ENCODE peak calls at places on chromosomes 11 and 22, in seven cellular contexts. H, V, A, I, O, R and C are unnamed samples.

GRCh38 chr11:59616396-59616982 is 915 bp upstream of the OSBP start:
- DNase-seq in I (no peak), R (peak; percentile 97), V (no peak), H (no peak), O (no peak), A (no peak), C (peak; percentile 91)

GRCh38 chr11:59510917-59511589 is at the start of gene OR4D9:
- DNase-seq in I (peak; percentile 3), R (no peak), A (no peak), V (no peak), O (no peak), H (no peak), C (no peak)

GRCh38 chr11:10680956-10681487 is 12.5 kb downstream of the IRAG1 start:
- DNase-seq in H (no peak), A (no peak), V (no peak), I (no peak), R (no peak), O (no peak), C (no peak)

GRCh38 chr11:114359342-114359741 is 41.0 kb downstream of the C11orf71 start:
- DNase-seq in A (no peak), R (no peak), V (no peak), I (no peak), H (no peak), O (no peak), C (no peak)

GRCh38 chr11:83625336-83625735 is 339.2 kb upstream of the CCDC90B start:
- DNase-seq in O (no peak), H (no peak), R (no peak), I (no peak), V (no peak), A (no peak), C (no peak)

GRCh38 chr11:94676769-94677168 is 91.4 kb upstream of the AMOTL1 start:
- DNase-seq in V (no peak), O (no peak), H (no peak), A (no peak), R (no peak), I (no peak), C (no peak)

GRCh38 chr11:1302041-1302460 is 7.4 kb downstream of the TOLLIP start:
- DNase-seq in A (no peak), I (no peak), V (peak; percentile 29), O (no peak), R (no peak), H (no peak), C (no peak)

GRCh38 chr22:27919943-27920755 is 1.1 kb upstream of the PITPNB start:
- DNase-seq in O (peak; percentile 48), I (peak; percentile 20), H (peak; percentile 65), A (no peak), V (peak; percentile 79), R (no peak), C (no peak)

GRCh38 chr11:90630176-90630575 is 407.3 kb upstream of the CHORDC1 start:
- DNase-seq in V (no peak), I (no peak), R (no peak), H (no peak), A (no peak), O (no peak), C (no peak)

GRCh38 chr11:17479284-17480214 is 2.9 kb upstream of the ABCC8 start:
- DNase-seq in A (peak; percentile 74), O (peak; percentile 80), V (peak; percentile 94), R (no peak), I (peak; percentile 65), H (peak; percentile 10), C (peak; percentile 72)

GRCh38 chr11:3954448-3955298 is 99.2 kb downstream of the STIM1 start:
- DNase-seq in O (no peak), H (peak; percentile 43), I (no peak), V (no peak), A (no peak), R (no peak), C (no peak)

GRCh38 chr11:84310261-84310660 is 1024.1 kb upstream of the CCDC90B start:
- DNase-seq in O (no peak), R (no peak), I (no peak), H (no peak), A (no peak), V (no peak), C (no peak)

GRCh38 chr11:67270256-67271211 is 4.3 kb downstream of the GRK2 start:
- DNase-seq in H (no peak), V (peak; percentile 85), O (peak; percentile 45), R (peak; percentile 49), I (peak; percentile 67), A (peak; percentile 59), C (peak; percentile 18)

GRCh38 chr22:36373258-36373579 is 14.5 kb downstream of the MYH9 start:
- DNase-seq in O (no peak), R (no peak), A (no peak), H (no peak), I (no peak), V (peak; percentile 63), C (no peak)

GRCh38 chr11:113705871-113706654 is at the start of gene TMPRSS5:
- DNase-seq in A (no peak), O (no peak), V (no peak), I (no peak), R (no peak), H (no peak), C (no peak)

GRCh38 chr11:134361661-134362060 is 29.9 kb downstream of the GLB1L2 start:
- DNase-seq in V (peak; percentile 43), O (no peak), I (peak; percentile 62), R (peak; percentile 90), H (no peak), A (no peak), C (no peak)

GRCh38 chr22:29992341-29993275 is 87.7 kb upstream of the HORMAD2 start:
- DNase-seq in H (peak; percentile 30), R (no peak), A (no peak), O (no peak), I (no peak), V (no peak), C (no peak)

GRCh38 chr11:46338988-46339666 is 8.1 kb upstream of the DGKZ start:
- DNase-seq in A (peak; percentile 83), H (no peak), O (peak; percentile 50), V (peak; percentile 91), I (no peak), R (no peak), C (peak; percentile 51)

GRCh38 chr22:35900483-35901168 is 128.0 kb downstream of the RBFOX2 start:
- DNase-seq in V (peak; percentile 68), O (no peak), A (no peak), I (no peak), R (no peak), H (peak; percentile 57), C (no peak)

GRCh38 chr22:36846949-36847348 is 13.9 kb upstream of the NCF4 start:
- DNase-seq in I (no peak), A (no peak), H (no peak), O (no peak), V (no peak), R (no peak), C (no peak)

GRCh38 chr11:133720951-133721350 is 124.4 kb downstream of the SPATA19 start:
- DNase-seq in H (no peak), I (no peak), V (no peak), R (no peak), A (no peak), O (no peak), C (no peak)

GRCh38 chr11:36288442-36289225 is 590 bp downstream of the COMMD9 start:
- DNase-seq in H (no peak), O (no peak), I (no peak), A (no peak), R (no peak), V (peak; percentile 42), C (no peak)

GRCh38 chr11:19027829-19028595 is 32.5 kb downstream of the MRGPRX2 start:
- DNase-seq in A (no peak), I (no peak), R (no peak), O (no peak), V (no peak), H (peak; percentile 88), C (no peak)

GRCh38 chr11:103585401-103585800 is 451.0 kb upstream of the DDI1 start:
- DNase-seq in O (no peak), R (no peak), V (no peak), A (no peak), I (no peak), H (no peak), C (no peak)

GRCh38 chr22:49360746-49361145 is 466.9 kb downstream of the BRD1 start:
- DNase-seq in I (no peak), A (no peak), V (no peak), O (no peak), R (no peak), H (no peak), C (no peak)
- TF ChIP-seq CTCF in I (no peak), A (no peak), V (no peak), O (no peak), R (no peak), H (no peak), C (no peak)

GRCh38 chr11:73333173-73333572 is 25.1 kb downstream of the ARHGEF17 start:
- DNase-seq in O (no peak), I (no peak), A (no peak), V (no peak), R (no peak), H (no peak), C (no peak)

GRCh38 chr11:73331138-73331916 is 23.3 kb downstream of the ARHGEF17 start:
- DNase-seq in I (peak; percentile 60), O (peak; percentile 85), H (no peak), A (peak; percentile 88), R (no peak), V (peak; percentile 92), C (peak; percentile 52)

GRCh38 chr11:73327812-73328364 is 19.8 kb downstream of the ARHGEF17 start:
- DNase-seq in H (no peak), V (no peak), R (no peak), A (peak; percentile 9), O (no peak), I (no peak), C (no peak)

GRCh38 chr11:73333626-73334199 is 25.6 kb downstream of the ARHGEF17 start:
- DNase-seq in O (no peak), A (no peak), V (no peak), R (no peak), I (no peak), H (no peak), C (no peak)

DNA sequence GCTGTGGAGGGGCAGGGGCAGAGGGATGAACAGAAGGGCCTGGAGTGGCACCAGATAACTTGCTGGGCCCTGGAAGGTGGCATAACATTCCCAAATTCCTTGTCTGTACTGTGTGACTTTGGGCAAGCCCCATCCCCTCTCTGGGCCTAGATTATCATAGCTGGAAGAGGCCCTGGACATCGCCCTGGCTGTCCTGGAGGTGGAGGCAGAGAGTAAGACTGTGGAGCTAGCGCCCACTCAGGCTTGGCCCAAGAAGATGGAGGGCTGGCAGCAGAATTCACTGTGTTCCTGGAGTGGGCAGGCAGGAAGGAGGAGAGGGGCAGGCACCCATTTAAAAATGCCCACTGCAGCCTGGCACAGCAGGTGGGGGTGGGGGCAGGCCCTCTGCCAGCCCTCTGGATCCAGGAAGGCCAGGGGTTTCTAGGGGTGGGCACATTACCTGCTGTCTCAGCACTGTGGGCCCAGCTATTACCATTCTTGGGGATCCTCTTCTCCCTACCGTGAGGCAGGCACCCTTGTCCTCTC is 22.6 kb downstream of the ARHGEF17 start:
- DNase-seq in O (peak; percentile 39), I (peak; percentile 45), V (peak; percentile 77), H (no peak), A (peak; percentile 35), R (no peak), C (peak; percentile 57)
- TF ChIP-seq CTCF in O (no peak), I (peak; percentile 10), V (peak; percentile 64), H (peak; percentile 73), A (no peak), R (peak; percentile 70), C (no peak)

GRCh38 chr11:130434521-130435223 is 6.3 kb upstream of the ADAMTS8 start:
- DNase-seq in I (peak; percentile 72), O (peak; percentile 73), R (no peak), H (peak; percentile 87), V (peak; percentile 90), A (peak; percentile 74), C (peak; percentile 79)
- TF ChIP-seq CTCF in I (peak; percentile 87), O (peak; percentile 64), R (peak; percentile 86), H (peak; percentile 89), V (peak; percentile 75), A (peak; percentile 63), C (peak; percentile 90)

GRCh38 chr11:56375324-56375723 is at the start of gene OR8U1:
- DNase-seq in V (no peak), R (no peak), O (no peak), I (no peak), H (no peak), A (no peak), C (no peak)
- TF ChIP-seq CTCF in V (no peak), R (no peak), O (no peak), I (no peak), H (no peak), A (no peak), C (no peak)